ENCODE peak calls at places on chromosomes 4 and X, in ten cellular contexts. X, Z, C, M, W, S, Q, R, O and I are unnamed samples.

GRCh38 chrX:56219702-56220101 is 12.5 kb upstream of the KLF8 start:
- DNase-seq in R (no peak), O (no peak), W (peak), Q (no peak), S (no peak), X (no peak), M (no peak), Z (no peak), C (no peak), I (no peak)

GRCh38 chr4:72984351-72984750 is 85.2 kb downstream of the COX18 start:
- DNase-seq in W (no peak), X (no peak), Q (no peak), Z (no peak), S (no peak), R (no peak), C (no peak), O (no peak), M (no peak), I (no peak)

GRCh38 chr4:52982246-52982950 is 120.3 kb downstream of the RASL11B start:
- DNase-seq in S (peak), Z (peak), Q (no peak), R (peak), X (no peak), M (no peak), O (no peak), W (peak), C (peak), I (peak)

GRCh38 chr4:136713140-136713539 is 819.2 kb downstream of the PCDH18 start:
- DNase-seq in W (peak), M (no peak), Q (no peak), X (no peak), Z (peak), S (no peak), O (no peak), C (no peak), R (no peak), I (no peak)

GRCh38 chrX:21698274-21698673 is 40.1 kb upstream of the KLHL34 start:
- DNase-seq in O (no peak), R (no peak), C (no peak), Z (no peak), S (no peak), X (no peak), Q (no peak), M (no peak), W (no peak), I (no peak)

GRCh38 chr4:61003301-61003700 is 196.8 kb upstream of the ADGRL3 start:
- DNase-seq in Z (no peak), O (no peak), M (no peak), Q (no peak), W (no peak), X (no peak), R (no peak), S (no peak), C (no peak), I (no peak)

GRCh38 chr4:151744614-151745013 is 16.2 kb downstream of the GATB start:
- DNase-seq in R (no peak), Z (peak), O (no peak), X (no peak), S (no peak), W (peak), Q (no peak), C (no peak), M (no peak), I (no peak)

GRCh38 chr4:86978709-86979108 is 43.9 kb downstream of the AFF1 start:
- DNase-seq in Q (no peak), X (no peak), S (no peak), W (no peak), Z (no peak), R (no peak), C (no peak), M (no peak), O (no peak), I (no peak)

GRCh38 chr4:38663021-38663800 is 788 bp upstream of the KLF3 start:
- DNase-seq in S (peak), C (no peak), X (no peak), O (peak), Q (no peak), M (no peak), R (peak), Z (no peak), W (no peak), I (no peak)

GRCh38 chrX:104315555-104315954 is 60.8 kb upstream of the ESX1 start:
- DNase-seq in S (no peak), C (no peak), Q (no peak), O (no peak), Z (no peak), W (peak), X (no peak), M (no peak), R (no peak), I (no peak)

GRCh38 chrX:107684956-107685385 is 56.7 kb downstream of the PRPS1 start:
- DNase-seq in Z (peak), C (no peak), Q (no peak), R (peak), X (peak), S (no peak), O (no peak), M (peak), W (peak), I (no peak)

GRCh38 chr4:156294577-156294976 is 340.9 kb upstream of the CTSO start:
- DNase-seq in W (peak), X (no peak), R (no peak), Q (no peak), S (no peak), C (no peak), Z (peak), O (no peak), M (no peak), I (peak)

GRCh38 chrX:107672955-107673378 is 44.7 kb downstream of the PRPS1 start:
- DNase-seq in M (peak), O (peak), Q (peak), Z (peak), R (no peak), S (peak), C (peak), X (peak), W (peak), I (peak)

GRCh38 chrX:134636859-134637258 is 21.4 kb downstream of the PLAC1 start:
- DNase-seq in R (peak), W (no peak), X (no peak), Z (peak), S (no peak), O (no peak), Q (no peak), M (no peak), C (no peak), I (no peak)